ENCODE peak calls at places on chromosomes 4 and X, in nine cellular contexts. One of them, this sample, is unnamed.

GRCh38 chrX:140132937-140133336 is 167.6 kb upstream of the CXorf66 start:
- DNase-seq in Right ventricle myocardium superior: no peak
- DNase-seq in T-helper 1 cell: no peak
- DNase-seq in T-helper 9 cell: no peak
- DNase-seq in Right ventricle myocardium inferior: no peak
- DNase-seq in cardiac muscle cell: no peak
- DNase-seq in breast epithelium: no peak
- DNase-seq in ACHN: peak; percentile 19
- DNase-seq in Daoy: no peak
- DNase-seq in this sample: no peak

GRCh38 chr4:56160631-56161030 is 211.9 kb downstream of the CEP135 start:
- DNase-seq in T-helper 1 cell: no peak
- DNase-seq in Right ventricle myocardium inferior: no peak
- DNase-seq in ACHN: no peak
- DNase-seq in Right ventricle myocardium superior: no peak
- DNase-seq in Daoy: no peak
- DNase-seq in breast epithelium: no peak
- DNase-seq in cardiac muscle cell: no peak
- DNase-seq in T-helper 9 cell: no peak
- DNase-seq in this sample: no peak

GRCh38 chr4:16026155-16026761 is 57.6 kb downstream of the PROM1 start:
- DNase-seq in T-helper 1 cell: peak; percentile 22
- DNase-seq in ACHN: peak; percentile 48
- DNase-seq in Right ventricle myocardium superior: no peak
- DNase-seq in breast epithelium: no peak
- DNase-seq in Daoy: peak; percentile 26
- DNase-seq in T-helper 9 cell: no peak
- DNase-seq in cardiac muscle cell: peak; percentile 78
- DNase-seq in Right ventricle myocardium inferior: no peak
- DNase-seq in this sample: peak; percentile 8

GRCh38 chr4:100738388-100739165 is 220.8 kb upstream of the EMCN start:
- DNase-seq in Right ventricle myocardium inferior: no peak
- DNase-seq in cardiac muscle cell: peak; percentile 67
- DNase-seq in Right ventricle myocardium superior: no peak
- DNase-seq in Daoy: no peak
- DNase-seq in T-helper 9 cell: no peak
- DNase-seq in breast epithelium: no peak
- DNase-seq in ACHN: peak; percentile 6
- DNase-seq in T-helper 1 cell: no peak
- DNase-seq in this sample: no peak

GRCh38 chr4:8297691-8298485 is 28.3 kb downstream of the HTRA3 start:
- DNase-seq in Right ventricle myocardium inferior: no peak
- DNase-seq in breast epithelium: no peak
- DNase-seq in T-helper 1 cell: no peak
- DNase-seq in Right ventricle myocardium superior: peak; percentile 30
- DNase-seq in ACHN: no peak
- DNase-seq in T-helper 9 cell: no peak
- DNase-seq in Daoy: no peak
- DNase-seq in cardiac muscle cell: no peak
- DNase-seq in this sample: no peak

GRCh38 chr4:82360298-82361177 is 13.3 kb downstream of the HNRNPD start:
- DNase-seq in T-helper 9 cell: no peak
- DNase-seq in breast epithelium: no peak
- DNase-seq in ACHN: peak; percentile 53
- DNase-seq in Daoy: no peak
- DNase-seq in Right ventricle myocardium superior: no peak
- DNase-seq in Right ventricle myocardium inferior: no peak
- DNase-seq in T-helper 1 cell: no peak
- DNase-seq in cardiac muscle cell: peak; percentile 38
- DNase-seq in this sample: no peak

GRCh38 chr4:5751918-5752802 is 41.2 kb downstream of the EVC start:
- DNase-seq in Daoy: peak; percentile 93
- DNase-seq in T-helper 1 cell: no peak
- DNase-seq in Right ventricle myocardium inferior: no peak
- DNase-seq in cardiac muscle cell: peak; percentile 47
- DNase-seq in T-helper 9 cell: no peak
- DNase-seq in breast epithelium: no peak
- DNase-seq in ACHN: peak; percentile 82
- DNase-seq in Right ventricle myocardium superior: no peak
- DNase-seq in this sample: no peak

GRCh38 chr4:69951602-69952001 is 13.9 kb downstream of the CSN2 start:
- DNase-seq in breast epithelium: no peak
- DNase-seq in T-helper 9 cell: no peak
- DNase-seq in Right ventricle myocardium inferior: no peak
- DNase-seq in cardiac muscle cell: peak; percentile 3
- DNase-seq in ACHN: no peak
- DNase-seq in T-helper 1 cell: no peak
- DNase-seq in Daoy: no peak
- DNase-seq in Right ventricle myocardium superior: no peak
- DNase-seq in this sample: no peak

GRCh38 chr4:55079451-55080173 is 45.8 kb downstream of the KDR start:
- DNase-seq in Right ventricle myocardium superior: no peak
- DNase-seq in breast epithelium: no peak
- DNase-seq in Daoy: peak; percentile 21
- DNase-seq in T-helper 1 cell: no peak
- DNase-seq in cardiac muscle cell: peak; percentile 21
- DNase-seq in ACHN: no peak
- DNase-seq in T-helper 9 cell: no peak
- DNase-seq in Right ventricle myocardium inferior: no peak
- DNase-seq in this sample: no peak

GRCh38 chr4:26207631-26208030 is 113.2 kb upstream of the RBPJ start:
- DNase-seq in breast epithelium: no peak
- DNase-seq in Right ventricle myocardium inferior: no peak
- DNase-seq in Right ventricle myocardium superior: no peak
- DNase-seq in Daoy: no peak
- DNase-seq in cardiac muscle cell: no peak
- DNase-seq in T-helper 9 cell: no peak
- DNase-seq in ACHN: no peak
- DNase-seq in T-helper 1 cell: no peak
- DNase-seq in this sample: no peak

GRCh38 chr4:100188829-100189228 is 1.4 kb downstream of the DDIT4L start:
- DNase-seq in ACHN: no peak
- DNase-seq in cardiac muscle cell: no peak
- DNase-seq in T-helper 1 cell: no peak
- DNase-seq in T-helper 9 cell: no peak
- DNase-seq in Right ventricle myocardium superior: no peak
- DNase-seq in breast epithelium: no peak
- DNase-seq in Right ventricle myocardium inferior: no peak
- DNase-seq in Daoy: no peak
- DNase-seq in this sample: no peak

GRCh38 chrX:41276661-41277506 is 57.1 kb upstream of the DDX3X start:
- DNase-seq in T-helper 1 cell: no peak
- DNase-seq in T-helper 9 cell: no peak
- DNase-seq in Right ventricle myocardium inferior: no peak
- DNase-seq in cardiac muscle cell: no peak
- DNase-seq in ACHN: no peak
- DNase-seq in Right ventricle myocardium superior: no peak
- DNase-seq in Daoy: no peak
- DNase-seq in breast epithelium: no peak
- DNase-seq in this sample: no peak

This sample was measured in stimulated activated naive B cell treated with anti-CD40 and anti-IgM and Interleukin-4, amounts not matched to agents 10 μg/mL and 1 μg/mL and 100 μg/mL, for 72 hours.